ENCODE peak calls at places on chromosome 1, in five cellular contexts. T is breast epithelium, F is A549, A is AG04450, Y is IMR-90. C is an unnamed sample. For H3K9me3, the result is how much of the 10 kb centered on the place peaks cover.

GRCh38 chr1:108200627-108201106 is 524 bp upstream of the SLC25A24 start:
- DNase-seq in T (no peak), F (peak), A (peak), Y (peak), C (no peak)

GRCh38 chr1:156658496-156658895 is 16.6 kb downstream of the BCAN start:
- DNase-seq in T (no peak), F (no peak), A (no peak), Y (no peak), C (no peak)

GRCh38 chr1:209323743-209324142 is 259.8 kb upstream of the CAMK1G start:
- DNase-seq in T (no peak), F (no peak), A (no peak), Y (no peak), C (no peak)

GRCh38 chr1:115677570-115677969 is 35.8 kb downstream of the VANGL1 start:
- DNase-seq in T (no peak), F (no peak), A (no peak), Y (no peak), C (no peak)

GRCh38 chr1:230424440-230425251 is 1.5 kb downstream of the PGBD5 start:
- DNase-seq in T (no peak), F (no peak), A (no peak), Y (no peak), C (no peak)

GRCh38 chr1:53560572-53561487 is 101.6 kb downstream of the DMRTB1 start:
- DNase-seq in T (no peak), F (no peak), A (no peak), Y (peak), C (peak)

GRCh38 chr1:18633428-18634155 is 2.9 kb downstream of the PAX7 start:
- DNase-seq in T (no peak), F (no peak), A (no peak), Y (no peak), C (no peak)

GRCh38 chr1:244970236-244970652 is 105.9 kb upstream of the HNRNPU start:
- DNase-seq in T (no peak), F (peak), A (peak), Y (peak), C (peak)

GRCh38 chr1:156705321-156705917 is at the start of gene CRABP2:
- DNase-seq in T (no peak), F (no peak), A (no peak), Y (no peak), C (no peak)

GRCh38 chr1:223772771-223773160 is 60.4 kb downstream of the CAPN2 start:
- DNase-seq in T (no peak), F (no peak), A (no peak), Y (no peak), C (no peak)

GRCh38 chr1:3558036-3558726 is 53.1 kb downstream of the MEGF6 start:
- DNase-seq in T (no peak), F (no peak), A (no peak), Y (no peak), C (no peak)

GRCh38 chr1:162087118-162087517 is 17.6 kb downstream of the NOS1AP start:
- DNase-seq in T (no peak), F (no peak), A (no peak), Y (no peak), C (no peak)

GRCh38 chr1:65471213-65471833 is 50.9 kb downstream of the LEPR start:
- DNase-seq in T (no peak), F (no peak), A (no peak), Y (no peak), C (no peak)

GRCh38 chr1:181104790-181105133 is 16.3 kb downstream of the IER5 start:
- DNase-seq in T (no peak), F (no peak), A (no peak), Y (no peak), C (no peak)

GRCh38 chr1:15430787-15431570 is 7.3 kb upstream of the CTRC start:
- DNase-seq in T (no peak), F (peak), A (no peak), Y (peak), C (no peak)

GRCh38 chr1:8815582-8816285 is 1.7 kb downstream of the RERE start:
- DNase-seq in T (no peak), F (no peak), A (no peak), Y (no peak), C (no peak)

GRCh38 chr1:52002038-52002917 is 11.8 kb upstream of the RAB3B start:
- DNase-seq in T (no peak), F (peak), A (peak), Y (peak), C (no peak)

GRCh38 chr1:53470155-53470554 is 11.0 kb downstream of the DMRTB1 start:
- DNase-seq in T (no peak), F (peak), A (peak), Y (peak), C (no peak)

GRCh38 chr1:224503161-224504118 is 68.8 kb upstream of the WDR26 start:
- DNase-seq in T (peak), F (peak), A (peak), Y (peak), C (peak)

GRCh38 chr1:29227511-29227910 is 3.2 kb downstream of the MECR start:
- DNase-seq in T (no peak), F (no peak), A (no peak), Y (no peak), C (no peak)

GRCh38 chr1:5917591-5918274 is 74.5 kb downstream of the NPHP4 start:
- DNase-seq in T (no peak), F (no peak), A (no peak), Y (no peak), C (no peak)

GRCh38 chr1:31596737-31597097 is 20.4 kb downstream of the TINAGL1 start:
- DNase-seq in T (no peak), F (no peak), A (no peak), Y (peak), C (no peak)

DNA sequence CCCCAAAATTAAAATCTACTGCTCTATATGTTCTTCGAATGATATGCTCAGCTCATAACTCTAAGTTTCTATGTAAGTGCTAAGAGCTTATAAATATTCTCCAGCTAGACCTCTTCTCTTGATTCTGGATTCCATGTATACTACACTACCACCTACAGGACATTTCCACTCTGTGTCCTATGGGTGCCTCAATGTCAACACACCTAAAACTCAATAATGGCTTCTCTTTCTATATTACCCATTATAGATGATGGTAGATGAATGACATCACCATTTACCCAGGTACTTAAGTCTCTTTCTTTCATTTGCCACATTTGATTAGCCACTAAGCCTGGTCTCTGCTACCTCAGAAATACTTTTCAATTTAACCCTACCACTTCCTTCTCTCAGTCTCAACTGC is 41.3 kb downstream of the TBX19 start:
- DNase-seq in T (no peak), F (peak), A (no peak), Y (peak), C (no peak)
- TF ChIP-seq CTCF in T (no peak), F (peak), A (peak), Y (peak), C (peak)

GRCh38 chr1:248225537-248225936 is 5.7 kb upstream of the OR2M4 start:
- DNase-seq in T (no peak), F (no peak), A (no peak), Y (no peak), C (no peak)

GRCh38 chr1:248229360-248229908 is 1.8 kb upstream of the OR2M4 start:
- DNase-seq in T (no peak), F (no peak), A (no peak), Y (no peak), C (no peak)

DNA sequence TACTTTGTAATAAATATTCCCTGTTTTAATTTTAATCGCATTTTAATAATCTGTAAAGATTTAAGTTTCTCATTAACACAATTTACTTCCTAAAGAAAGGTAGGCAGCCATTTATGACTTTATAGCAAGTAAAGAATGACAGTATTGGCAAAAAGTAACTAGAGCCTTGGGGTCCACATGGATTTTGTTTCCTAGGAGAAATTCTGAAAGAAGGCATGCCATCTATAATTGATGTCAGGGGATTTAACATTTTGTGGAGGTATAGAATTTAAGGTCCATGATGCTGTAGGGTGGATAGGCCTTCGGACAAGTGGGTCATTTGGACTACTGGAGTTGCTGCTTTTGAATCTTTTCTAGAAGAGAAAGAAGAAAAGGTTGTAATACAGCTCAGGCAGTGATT is at the start of gene OR2M4:
- DNase-seq in T (no peak), F (no peak), A (no peak), Y (no peak), C (no peak)
- H3K9me3 ChIP-seq in T (under half), F (under half), A (under half), Y (under half), C (under half)

GRCh38 chr1:201126832-201127754 is at the start of gene ASCL5:
- DNase-seq in T (no peak), F (peak), A (no peak), Y (peak), C (no peak)
- TF ChIP-seq CTCF in T (no peak), F (no peak), A (peak), Y (peak), C (peak)

DNA sequence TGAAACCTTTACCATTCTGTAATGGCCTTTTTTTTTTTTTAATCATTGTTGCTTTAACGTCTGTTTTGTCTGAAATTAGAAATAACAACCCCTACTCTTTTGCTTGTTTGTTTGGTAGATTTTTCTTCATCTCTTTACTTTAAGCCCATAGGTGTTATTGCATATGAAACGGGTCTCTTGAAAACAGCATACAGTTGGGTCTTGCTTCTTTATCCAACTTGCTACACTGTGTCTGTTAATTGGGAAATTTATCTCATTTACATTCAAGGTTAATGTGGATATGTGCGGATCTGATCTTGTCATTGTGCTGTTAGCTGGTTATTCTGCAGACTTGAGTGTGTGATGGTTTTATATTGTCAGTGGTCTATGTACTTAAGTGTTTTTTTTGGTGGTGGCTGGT is 78.9 kb upstream of the COP1 start:
- DNase-seq in T (no peak), F (no peak), A (no peak), Y (no peak), C (no peak)
- H3K9me3 ChIP-seq in T (under half), F (under half), A (under half), Y (under half), C (under half)

DNA sequence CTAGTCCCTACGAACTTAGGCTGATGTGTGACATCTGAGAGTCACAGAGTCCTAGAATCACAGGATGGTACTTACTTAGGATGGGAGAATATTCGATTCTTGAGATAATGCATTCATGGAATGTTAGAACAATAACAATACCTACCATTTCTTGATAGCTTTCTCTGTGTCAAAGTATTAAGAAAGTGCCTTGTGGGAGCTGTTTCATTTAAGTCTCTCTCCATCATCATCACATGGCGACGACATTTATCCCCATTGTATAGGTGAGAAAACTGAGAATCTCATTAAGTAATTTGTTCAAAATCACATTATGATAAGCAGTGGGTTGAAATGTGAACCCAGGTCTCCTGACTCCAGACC is 270.7 kb downstream of the TRABD2B start:
- DNase-seq in T (no peak), F (no peak), A (no peak), Y (no peak), C (no peak)
- TF ChIP-seq CTCF in T (no peak), F (no peak), A (no peak), Y (no peak), C (peak)

DNA sequence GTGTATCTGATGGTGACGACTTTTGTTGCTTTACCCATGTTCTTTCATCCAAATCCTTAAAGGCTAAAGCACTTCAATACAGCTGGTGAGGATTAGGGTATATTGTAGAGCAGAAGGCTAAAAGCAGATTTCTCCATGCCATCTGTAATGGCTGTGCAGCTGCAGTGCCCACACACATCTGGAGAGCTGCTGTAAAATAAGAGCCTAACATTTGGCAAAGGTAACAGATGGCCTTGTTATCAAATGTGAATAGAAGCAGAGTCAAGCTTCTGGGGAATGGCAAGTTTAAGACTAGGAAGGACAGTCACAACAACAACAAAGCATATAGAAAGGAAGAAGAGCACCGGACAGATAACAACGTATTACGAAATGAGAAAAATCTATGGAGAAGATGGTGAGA is 1093.0 kb downstream of the ADGRL2 start:
- DNase-seq in T (no peak), F (no peak), A (no peak), Y (no peak), C (no peak)
- H3K9me3 ChIP-seq in T (under half), F (under half), A (under half), Y (under half), C (under half)